ENCODE peak calls at places on chromosome 6, in five cellular contexts. One of them, this sample, is unnamed.

GRCh38 chr6:132931313-132931712 is 116.9 kb downstream of the RPS12 start:
- DNase-seq in HepG2: no peak
- DNase-seq in H1: no peak
- DNase-seq in K562: no peak
- DNase-seq in HCT116: no peak
- DNase-seq in this sample: no peak

GRCh38 chr6:139027620-139028182 is 844 bp upstream of the ABRACL start:
- DNase-seq in HepG2: no peak
- DNase-seq in H1: peak; percentile 56
- DNase-seq in K562: no peak
- DNase-seq in HCT116: no peak
- DNase-seq in this sample: peak; percentile 36

GRCh38 chr6:158575550-158575949 is 15.7 kb downstream of the TMEM181 start:
- DNase-seq in HepG2: no peak
- DNase-seq in H1: no peak
- DNase-seq in K562: no peak
- DNase-seq in HCT116: no peak
- DNase-seq in this sample: no peak

GRCh38 chr6:19270616-19271015 is 566.6 kb upstream of the ID4 start:
- DNase-seq in HepG2: no peak
- DNase-seq in H1: no peak
- DNase-seq in K562: no peak
- DNase-seq in HCT116: no peak
- DNase-seq in this sample: no peak

GRCh38 chr6:33427585-33428218 is 7.8 kb downstream of the SYNGAP1 start:
- DNase-seq in HepG2: no peak
- DNase-seq in H1: peak; percentile 67
- DNase-seq in K562: peak; percentile 99
- DNase-seq in HCT116: no peak
- DNase-seq in this sample: no peak

GRCh38 chr6:14085176-14085787 is 32.3 kb upstream of the CD83 start:
- DNase-seq in HepG2: no peak
- DNase-seq in H1: no peak
- DNase-seq in K562: no peak
- DNase-seq in HCT116: no peak
- DNase-seq in this sample: no peak

GRCh38 chr6:37141291-37142046 is 28.5 kb upstream of the PIM1 start:
- DNase-seq in HepG2: no peak
- DNase-seq in H1: no peak
- DNase-seq in K562: no peak
- DNase-seq in HCT116: no peak
- DNase-seq in this sample: no peak

GRCh38 chr6:10030942-10031537 is 383.8 kb downstream of the TFAP2A start:
- DNase-seq in HepG2: peak; percentile 32
- DNase-seq in H1: no peak
- DNase-seq in K562: peak; percentile 33
- DNase-seq in HCT116: peak; percentile 31
- DNase-seq in this sample: no peak

GRCh38 chr6:48069280-48069679 is 41.7 kb downstream of the PTCHD4 start:
- DNase-seq in HepG2: no peak
- DNase-seq in H1: peak; percentile 47
- DNase-seq in K562: no peak
- DNase-seq in HCT116: no peak
- DNase-seq in this sample: no peak

DNA sequence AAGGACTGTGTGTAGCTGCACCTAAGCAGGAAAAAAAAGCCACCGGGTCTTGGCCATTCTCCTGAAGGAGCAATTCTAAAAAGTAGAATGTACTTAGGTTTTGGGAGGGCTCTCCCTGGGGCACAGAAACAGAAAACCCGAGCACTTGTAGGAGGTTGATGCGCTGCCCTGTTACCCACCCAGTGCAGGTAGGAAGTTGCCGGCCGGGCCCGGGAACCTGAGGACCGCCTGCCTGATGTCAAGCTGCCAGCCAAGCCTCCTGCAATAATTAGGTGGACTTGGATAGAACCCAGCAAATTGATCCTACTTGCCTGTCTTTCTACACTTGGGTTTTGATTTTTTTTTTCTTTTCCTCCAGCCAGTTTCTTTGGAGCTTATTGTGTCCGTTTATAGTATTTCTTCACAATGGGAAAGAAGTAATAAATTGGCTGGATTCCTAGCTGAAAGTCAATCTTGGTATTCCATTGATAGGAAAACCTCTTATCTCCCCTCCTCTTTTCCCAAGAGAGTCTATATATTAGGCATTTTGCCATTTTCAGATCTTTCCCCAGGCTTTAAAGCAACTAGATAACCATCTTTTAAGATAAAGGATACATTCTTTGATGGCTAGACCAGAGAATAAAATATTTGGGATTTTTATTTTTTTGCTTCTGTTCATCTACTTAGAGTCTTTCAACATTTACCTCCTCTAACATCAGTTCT is 78.3 kb upstream of the FYN start:
- DNase-seq in HepG2: no peak
- DNase-seq in H1: no peak
- DNase-seq in K562: no peak
- DNase-seq in HCT116: no peak
- DNase-seq in this sample: no peak
- TF ChIP-seq ATF3 in HepG2: no peak
- TF ChIP-seq ATF3 in H1: no peak
- TF ChIP-seq ATF3 in K562: no peak
- TF ChIP-seq ATF3 in HCT116: no peak
- TF ChIP-seq ATF3 in this sample: no peak

GRCh38 chr6:26041946-26042345 is 45.3 kb upstream of the HFE start:
- DNase-seq in HepG2: no peak
- DNase-seq in H1: no peak
- DNase-seq in K562: no peak
- DNase-seq in HCT116: no peak
- DNase-seq in this sample: no peak

GRCh38 chr6:26045046-26045938 is 41.9 kb upstream of the HFE start:
- DNase-seq in HepG2: peak; percentile 99
- DNase-seq in H1: no peak
- DNase-seq in K562: no peak
- DNase-seq in HCT116: no peak
- DNase-seq in this sample: peak; percentile 99

GRCh38 chr6:26045939-26046368 is 41.3 kb upstream of the HFE start:
- DNase-seq in HepG2: peak; percentile 70
- DNase-seq in H1: no peak
- DNase-seq in K562: no peak
- DNase-seq in HCT116: no peak
- DNase-seq in this sample: no peak

GRCh38 chr6:26043389-26044139 is 43.7 kb upstream of the HFE start:
- DNase-seq in HepG2: peak; percentile 99
- DNase-seq in H1: no peak
- DNase-seq in K562: peak; percentile 53
- DNase-seq in HCT116: no peak
- DNase-seq in this sample: peak; percentile 96

GRCh38 chr6:26044140-26045045 is 42.8 kb upstream of the HFE start:
- DNase-seq in HepG2: peak; percentile 86
- DNase-seq in H1: no peak
- DNase-seq in K562: no peak
- DNase-seq in HCT116: no peak
- DNase-seq in this sample: no peak
- TF ChIP-seq POLR2AphosphoS5 in HepG2: peak; percentile 67
- TF ChIP-seq POLR2AphosphoS5 in H1: no peak
- TF ChIP-seq POLR2AphosphoS5 in K562: no peak
- TF ChIP-seq POLR2AphosphoS5 in HCT116: no peak
- TF ChIP-seq POLR2AphosphoS5 in this sample: peak; percentile 22

DNA sequence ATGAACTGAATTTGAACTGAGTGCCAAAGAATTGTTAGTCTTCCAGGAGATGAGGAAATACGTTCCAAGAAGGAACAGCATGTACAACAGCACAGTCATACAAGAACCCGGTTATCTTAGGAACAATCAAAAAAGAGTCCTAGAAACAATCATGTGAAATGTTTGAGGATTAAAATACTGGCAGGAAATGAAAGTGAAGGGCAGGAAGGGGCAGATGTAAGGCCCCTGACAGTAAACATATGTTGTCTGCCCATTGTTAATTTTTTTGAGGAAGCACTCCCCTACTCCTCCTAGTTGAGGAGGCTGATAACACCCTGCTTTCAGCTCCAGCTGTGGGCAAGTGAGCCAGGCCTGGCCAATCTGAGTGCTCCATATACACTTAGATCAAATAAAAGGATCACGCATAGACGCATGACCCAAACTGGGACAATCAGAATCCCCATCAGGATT is 220.9 kb downstream of the HACE1 start:
- DNase-seq in HepG2: no peak
- DNase-seq in H1: no peak
- DNase-seq in K562: no peak
- DNase-seq in HCT116: no peak
- DNase-seq in this sample: no peak
- TF ChIP-seq ATF3 in HepG2: no peak
- TF ChIP-seq ATF3 in H1: no peak
- TF ChIP-seq ATF3 in K562: no peak
- TF ChIP-seq ATF3 in HCT116: no peak
- TF ChIP-seq ATF3 in this sample: no peak

GRCh38 chr6:150576651-150577226 is 22.9 kb upstream of the PLEKHG1 start:
- DNase-seq in HepG2: no peak
- DNase-seq in H1: no peak
- DNase-seq in K562: no peak
- DNase-seq in HCT116: no peak
- DNase-seq in this sample: no peak
- TF ChIP-seq POLR2AphosphoS5 in HepG2: no peak
- TF ChIP-seq POLR2AphosphoS5 in H1: no peak
- TF ChIP-seq POLR2AphosphoS5 in K562: no peak
- TF ChIP-seq POLR2AphosphoS5 in HCT116: no peak
- TF ChIP-seq POLR2AphosphoS5 in this sample: no peak

GRCh38 chr6:125114248-125114858 is 39.2 kb upstream of the TPD52L1 start:
- DNase-seq in HepG2: peak; percentile 43
- DNase-seq in H1: no peak
- DNase-seq in K562: peak; percentile 45
- DNase-seq in HCT116: peak; percentile 55
- DNase-seq in this sample: no peak
- TF ChIP-seq ATF3 in HepG2: no peak
- TF ChIP-seq ATF3 in H1: no peak
- TF ChIP-seq ATF3 in K562: no peak
- TF ChIP-seq ATF3 in HCT116: no peak
- TF ChIP-seq ATF3 in this sample: no peak

GRCh38 chr6:122788663-122789062 is 395 bp upstream of the SMPDL3A start:
- DNase-seq in HepG2: no peak
- DNase-seq in H1: no peak
- DNase-seq in K562: no peak
- DNase-seq in HCT116: no peak
- DNase-seq in this sample: no peak

GRCh38 chr6:122792796-122793195 is 3.7 kb downstream of the SMPDL3A start:
- DNase-seq in HepG2: no peak
- DNase-seq in H1: no peak
- DNase-seq in K562: no peak
- DNase-seq in HCT116: no peak
- DNase-seq in this sample: no peak

GRCh38 chr6:122789078-122789861 is at the start of gene SMPDL3A:
- DNase-seq in HepG2: peak; percentile 76
- DNase-seq in H1: peak; percentile 90
- DNase-seq in K562: peak; percentile 56
- DNase-seq in HCT116: peak; percentile 57
- DNase-seq in this sample: no peak

GRCh38 chr6:122789862-122790739 is 1.0 kb downstream of the SMPDL3A start:
- DNase-seq in HepG2: no peak
- DNase-seq in H1: no peak
- DNase-seq in K562: peak; percentile 19
- DNase-seq in HCT116: no peak
- DNase-seq in this sample: no peak

DNA sequence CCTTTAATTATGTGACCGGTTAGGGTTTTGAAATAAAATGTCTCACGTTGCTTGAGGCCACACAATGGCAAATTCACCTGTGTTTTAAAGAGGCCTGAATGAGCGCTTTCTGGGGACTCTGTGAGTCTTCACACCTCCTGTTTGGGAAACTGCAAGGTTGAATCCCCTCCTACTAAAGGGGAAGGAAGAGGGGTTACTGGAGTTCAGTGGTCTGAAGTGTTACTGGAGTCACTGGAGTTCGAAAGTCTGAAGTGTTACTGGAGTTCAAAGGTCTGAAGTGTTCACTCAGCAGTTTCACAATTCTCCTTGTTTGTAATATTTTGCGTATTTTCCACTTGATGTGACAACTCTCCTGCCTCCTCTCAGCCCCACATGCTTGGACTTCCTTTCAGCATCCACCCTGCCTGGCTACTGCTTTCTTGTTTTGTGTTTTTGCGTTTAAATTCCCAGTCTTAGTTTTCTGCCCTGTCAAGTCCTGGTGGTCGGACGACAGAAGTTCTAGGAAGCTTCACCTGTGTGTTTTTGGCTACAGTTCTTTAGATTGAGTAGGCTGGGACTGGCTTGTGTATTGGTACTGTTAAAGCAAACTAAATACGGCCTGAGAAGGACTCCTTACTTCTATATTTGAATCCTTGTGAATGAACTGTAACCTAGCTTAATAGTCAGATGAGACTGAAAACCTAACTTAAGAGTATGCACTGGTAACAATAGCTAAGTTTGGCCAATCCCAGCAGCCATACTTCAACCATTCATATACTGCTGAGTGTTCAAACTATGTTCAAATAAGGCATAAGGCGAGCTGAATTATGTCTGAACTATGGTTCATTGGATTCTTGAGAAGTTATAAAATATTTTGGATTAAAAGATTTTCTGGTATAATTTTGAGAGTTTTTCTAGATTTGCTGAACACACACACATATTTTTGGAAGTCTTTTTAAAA is 2.0 kb downstream of the SMPDL3A start:
- DNase-seq in HepG2: peak; percentile 86
- DNase-seq in H1: no peak
- DNase-seq in K562: no peak
- DNase-seq in HCT116: no peak
- DNase-seq in this sample: no peak
- TF ChIP-seq POLR2AphosphoS5 in HepG2: peak; percentile 51
- TF ChIP-seq POLR2AphosphoS5 in H1: no peak
- TF ChIP-seq POLR2AphosphoS5 in K562: no peak
- TF ChIP-seq POLR2AphosphoS5 in HCT116: no peak
- TF ChIP-seq POLR2AphosphoS5 in this sample: no peak

GRCh38 chr6:12017876-12018401 is 5.8 kb downstream of the HIVEP1 start:
- DNase-seq in HepG2: no peak
- DNase-seq in H1: no peak
- DNase-seq in K562: no peak
- DNase-seq in HCT116: no peak
- DNase-seq in this sample: no peak

GRCh38 chr6:12022903-12023522 is 10.9 kb downstream of the HIVEP1 start:
- DNase-seq in HepG2: no peak
- DNase-seq in H1: no peak
- DNase-seq in K562: peak; percentile 30
- DNase-seq in HCT116: no peak
- DNase-seq in this sample: no peak

GRCh38 chr6:12024715-12025434 is 12.8 kb downstream of the HIVEP1 start:
- DNase-seq in HepG2: no peak
- DNase-seq in H1: no peak
- DNase-seq in K562: no peak
- DNase-seq in HCT116: no peak
- DNase-seq in this sample: no peak

GRCh38 chr6:12017263-12017662 is 5.2 kb downstream of the HIVEP1 start:
- DNase-seq in HepG2: no peak
- DNase-seq in H1: no peak
- DNase-seq in K562: no peak
- DNase-seq in HCT116: no peak
- DNase-seq in this sample: no peak

GRCh38 chr6:12020187-12020791 is 8.2 kb downstream of the HIVEP1 start:
- DNase-seq in HepG2: no peak
- DNase-seq in H1: no peak
- DNase-seq in K562: no peak
- DNase-seq in HCT116: no peak
- DNase-seq in this sample: no peak
- TF ChIP-seq ATF3 in HepG2: no peak
- TF ChIP-seq ATF3 in H1: no peak
- TF ChIP-seq ATF3 in K562: no peak
- TF ChIP-seq ATF3 in HCT116: no peak
- TF ChIP-seq ATF3 in this sample: no peak

This sample was measured in GM12878.